ENCODE peak calls at places on chromosomes 11 and 22, in nine cellular contexts. One of them, this sample, is unnamed.

GRCh38 chr11:59025097-59025496 is 61.0 kb upstream of the GLYATL1B start:
- DNase-seq in immature natural killer cell: no peak
- DNase-seq in AG08395: no peak
- DNase-seq in left ventricle myocardium inferior: no peak
- DNase-seq in A549: peak
- DNase-seq in left colon: no peak
- DNase-seq in mammary epithelial cell: no peak
- DNase-seq in NCI-H2029: peak
- DNase-seq in G401: no peak
- DNase-seq in this sample: no peak

GRCh38 chr11:11163256-11163655 is 189.8 kb downstream of the CSNK2A3 start:
- DNase-seq in immature natural killer cell: no peak
- DNase-seq in AG08395: peak
- DNase-seq in left ventricle myocardium inferior: no peak
- DNase-seq in A549: peak
- DNase-seq in left colon: no peak
- DNase-seq in mammary epithelial cell: no peak
- DNase-seq in NCI-H2029: no peak
- DNase-seq in G401: no peak
- DNase-seq in this sample: peak

GRCh38 chr11:43556269-43556668 is 124.3 kb upstream of the HSD17B12 start:
- DNase-seq in immature natural killer cell: no peak
- DNase-seq in AG08395: no peak
- DNase-seq in left ventricle myocardium inferior: no peak
- DNase-seq in A549: no peak
- DNase-seq in left colon: no peak
- DNase-seq in mammary epithelial cell: no peak
- DNase-seq in NCI-H2029: no peak
- DNase-seq in G401: peak
- DNase-seq in this sample: no peak

GRCh38 chr22:47634342-47634741 is 871.9 kb downstream of the TBC1D22A start:
- DNase-seq in immature natural killer cell: no peak
- DNase-seq in AG08395: no peak
- DNase-seq in left ventricle myocardium inferior: no peak
- DNase-seq in A549: no peak
- DNase-seq in left colon: no peak
- DNase-seq in mammary epithelial cell: no peak
- DNase-seq in NCI-H2029: no peak
- DNase-seq in G401: no peak
- DNase-seq in this sample: no peak

GRCh38 chr11:396948-397548 is 3.0 kb downstream of the PKP3 start:
- DNase-seq in immature natural killer cell: peak
- DNase-seq in AG08395: peak
- DNase-seq in left ventricle myocardium inferior: peak
- DNase-seq in A549: no peak
- DNase-seq in left colon: no peak
- DNase-seq in mammary epithelial cell: no peak
- DNase-seq in NCI-H2029: no peak
- DNase-seq in G401: peak
- DNase-seq in this sample: no peak

GRCh38 chr22:36486619-36487384 is 5.4 kb upstream of the TXN2 start:
- DNase-seq in immature natural killer cell: peak
- DNase-seq in AG08395: no peak
- DNase-seq in left ventricle myocardium inferior: no peak
- DNase-seq in A549: peak
- DNase-seq in left colon: no peak
- DNase-seq in mammary epithelial cell: peak
- DNase-seq in NCI-H2029: no peak
- DNase-seq in G401: no peak
- DNase-seq in this sample: peak

GRCh38 chr22:48959496-48959895 is 868.2 kb downstream of the BRD1 start:
- DNase-seq in immature natural killer cell: no peak
- DNase-seq in AG08395: no peak
- DNase-seq in left ventricle myocardium inferior: no peak
- DNase-seq in A549: no peak
- DNase-seq in left colon: no peak
- DNase-seq in mammary epithelial cell: no peak
- DNase-seq in NCI-H2029: no peak
- DNase-seq in G401: no peak
- DNase-seq in this sample: no peak

GRCh38 chr11:132898021-132898420 is 634.3 kb downstream of the OPCML start:
- DNase-seq in immature natural killer cell: no peak
- DNase-seq in AG08395: no peak
- DNase-seq in left ventricle myocardium inferior: no peak
- DNase-seq in A549: no peak
- DNase-seq in left colon: no peak
- DNase-seq in mammary epithelial cell: peak
- DNase-seq in NCI-H2029: no peak
- DNase-seq in G401: peak
- DNase-seq in this sample: no peak

GRCh38 chr22:28021998-28022660 is 103.1 kb upstream of the PITPNB start:
- DNase-seq in immature natural killer cell: no peak
- DNase-seq in AG08395: no peak
- DNase-seq in left ventricle myocardium inferior: peak
- DNase-seq in A549: no peak
- DNase-seq in left colon: no peak
- DNase-seq in mammary epithelial cell: no peak
- DNase-seq in NCI-H2029: no peak
- DNase-seq in G401: no peak
- DNase-seq in this sample: no peak

GRCh38 chr11:130612291-130612802 is 163.9 kb downstream of the ADAMTS15 start:
- DNase-seq in immature natural killer cell: no peak
- DNase-seq in AG08395: peak
- DNase-seq in left ventricle myocardium inferior: no peak
- DNase-seq in A549: peak
- DNase-seq in left colon: no peak
- DNase-seq in mammary epithelial cell: peak
- DNase-seq in NCI-H2029: no peak
- DNase-seq in G401: no peak
- DNase-seq in this sample: no peak

This sample was measured in NB4.